ENCODE peak calls at places on chromosome 4, in five cellular contexts. One of them, this sample, is unnamed.

GRCh38 chr4:162347492-162348213 is 183.9 kb upstream of the FSTL5 start:
- DNase-seq in HCT116: no peak
- DNase-seq in A549: no peak
- DNase-seq in GM12878: no peak
- DNase-seq in HL-60: no peak
- DNase-seq in this sample: no peak

GRCh38 chr4:168887809-168888208 is 122.2 kb downstream of the CBR4 start:
- DNase-seq in HCT116: no peak
- DNase-seq in A549: no peak
- DNase-seq in GM12878: no peak
- DNase-seq in HL-60: no peak
- DNase-seq in this sample: no peak

GRCh38 chr4:125316391-125316780 is 1.6 kb downstream of the FAT4 start:
- DNase-seq in HCT116: no peak
- DNase-seq in A549: peak; percentile 18
- DNase-seq in GM12878: no peak
- DNase-seq in HL-60: no peak
- DNase-seq in this sample: no peak

GRCh38 chr4:37561196-37561802 is 124.9 kb downstream of the RELL1 start:
- DNase-seq in HCT116: no peak
- DNase-seq in A549: no peak
- DNase-seq in GM12878: no peak
- DNase-seq in HL-60: no peak
- DNase-seq in this sample: no peak

GRCh38 chr4:10571896-10572295 is 112.7 kb downstream of the CLNK start:
- DNase-seq in HCT116: no peak
- DNase-seq in A549: no peak
- DNase-seq in GM12878: no peak
- DNase-seq in HL-60: no peak
- DNase-seq in this sample: no peak

GRCh38 chr4:37243722-37244582 is 591 bp upstream of the NWD2 start:
- DNase-seq in HCT116: no peak
- DNase-seq in A549: no peak
- DNase-seq in GM12878: no peak
- DNase-seq in HL-60: no peak
- DNase-seq in this sample: no peak

GRCh38 chr4:183688216-183688615 is 29.1 kb downstream of the TRAPPC11 start:
- DNase-seq in HCT116: no peak
- DNase-seq in A549: no peak
- DNase-seq in GM12878: no peak
- DNase-seq in HL-60: no peak
- DNase-seq in this sample: no peak

GRCh38 chr4:22670953-22671352 is 21.8 kb upstream of the GBA3 start:
- DNase-seq in HCT116: no peak
- DNase-seq in A549: no peak
- DNase-seq in GM12878: no peak
- DNase-seq in HL-60: no peak
- DNase-seq in this sample: no peak

GRCh38 chr4:140049024-140049923 is 104.7 kb downstream of the MAML3 start:
- DNase-seq in HCT116: no peak
- DNase-seq in A549: peak; percentile 48
- DNase-seq in GM12878: no peak
- DNase-seq in HL-60: peak; percentile 61
- DNase-seq in this sample: no peak

GRCh38 chr4:114964016-114964415 is 149.4 kb downstream of the NDST4 start:
- DNase-seq in HCT116: no peak
- DNase-seq in A549: no peak
- DNase-seq in GM12878: no peak
- DNase-seq in HL-60: no peak
- DNase-seq in this sample: no peak

GRCh38 chr4:109072595-109072994 is 229.9 kb downstream of the COL25A1 start:
- DNase-seq in HCT116: no peak
- DNase-seq in A549: no peak
- DNase-seq in GM12878: no peak
- DNase-seq in HL-60: peak; percentile 92
- DNase-seq in this sample: no peak

GRCh38 chr4:4663028-4663427 is 121.2 kb upstream of the STX18 start:
- DNase-seq in HCT116: no peak
- DNase-seq in A549: no peak
- DNase-seq in GM12878: no peak
- DNase-seq in HL-60: no peak
- DNase-seq in this sample: no peak

GRCh38 chr4:27917381-27917780 is 1056.7 kb downstream of the STIM2 start:
- DNase-seq in HCT116: no peak
- DNase-seq in A549: no peak
- DNase-seq in GM12878: no peak
- DNase-seq in HL-60: no peak
- DNase-seq in this sample: no peak

GRCh38 chr4:152614337-152614736 is 65.5 kb downstream of the TMEM154 start:
- DNase-seq in HCT116: no peak
- DNase-seq in A549: no peak
- DNase-seq in GM12878: no peak
- DNase-seq in HL-60: no peak
- DNase-seq in this sample: no peak

GRCh38 chr4:99485212-99485611 is 25.6 kb upstream of the C4orf17 start:
- DNase-seq in HCT116: no peak
- DNase-seq in A549: no peak
- DNase-seq in GM12878: no peak
- DNase-seq in HL-60: no peak
- DNase-seq in this sample: no peak

GRCh38 chr4:87633239-87633638 is 16.8 kb upstream of the DMP1 start:
- DNase-seq in HCT116: no peak
- DNase-seq in A549: no peak
- DNase-seq in GM12878: no peak
- DNase-seq in HL-60: no peak
- DNase-seq in this sample: no peak

GRCh38 chr4:88878624-88879023 is 178.4 kb downstream of the FAM13A start:
- DNase-seq in HCT116: no peak
- DNase-seq in A549: no peak
- DNase-seq in GM12878: no peak
- DNase-seq in HL-60: no peak
- DNase-seq in this sample: no peak

GRCh38 chr4:147479817-147480216 is 1.1 kb upstream of the EDNRA start:
- DNase-seq in HCT116: no peak
- DNase-seq in A549: no peak
- DNase-seq in GM12878: no peak
- DNase-seq in HL-60: no peak
- DNase-seq in this sample: no peak

GRCh38 chr4:79645942-79646341 is 237.9 kb upstream of the GK2 start:
- DNase-seq in HCT116: no peak
- DNase-seq in A549: no peak
- DNase-seq in GM12878: no peak
- DNase-seq in HL-60: no peak
- DNase-seq in this sample: no peak

GRCh38 chr4:153143527-153144348 is 60.5 kb upstream of the TRIM2 start:
- DNase-seq in HCT116: peak; percentile 51
- DNase-seq in A549: no peak
- DNase-seq in GM12878: no peak
- DNase-seq in HL-60: no peak
- DNase-seq in this sample: no peak

GRCh38 chr4:5389756-5390155 is 318.6 kb downstream of the EVC2 start:
- DNase-seq in HCT116: no peak
- DNase-seq in A549: no peak
- DNase-seq in GM12878: no peak
- DNase-seq in HL-60: no peak
- DNase-seq in this sample: no peak

GRCh38 chr4:118981839-118982381 is 93.3 kb downstream of the SYNPO2 start:
- DNase-seq in HCT116: peak; percentile 55
- DNase-seq in A549: peak; percentile 50
- DNase-seq in GM12878: no peak
- DNase-seq in HL-60: peak; percentile 20
- DNase-seq in this sample: peak; percentile 27
- TF ChIP-seq CTCF in HCT116: peak; percentile 57
- TF ChIP-seq CTCF in A549: peak; percentile 74
- TF ChIP-seq CTCF in GM12878: peak; percentile 70
- TF ChIP-seq CTCF in HL-60: peak; percentile 11
- TF ChIP-seq CTCF in this sample: peak; percentile 73

DNA sequence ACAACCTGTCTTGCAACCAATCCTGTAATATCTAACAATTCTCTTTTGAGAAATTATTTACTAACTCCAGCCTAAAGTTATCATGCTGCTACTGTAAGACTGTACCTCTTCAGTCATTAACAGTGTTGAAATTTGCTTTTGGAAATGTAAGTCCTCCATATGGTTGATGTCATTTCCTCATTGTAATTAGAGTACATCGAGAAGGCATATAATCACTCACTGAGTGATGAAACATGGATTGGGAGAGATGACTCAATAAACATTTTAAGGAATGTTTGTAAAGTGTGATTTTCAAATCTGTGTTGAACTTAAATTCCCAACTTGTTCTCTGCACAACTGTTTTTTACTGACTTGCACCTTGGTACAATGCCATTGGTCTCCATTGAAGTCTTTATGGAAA is 61.2 kb downstream of the HMGB2 start:
- DNase-seq in HCT116: no peak
- DNase-seq in A549: no peak
- DNase-seq in GM12878: no peak
- DNase-seq in HL-60: no peak
- DNase-seq in this sample: no peak
- TF ChIP-seq REST in HCT116: no peak
- TF ChIP-seq REST in A549: no peak
- TF ChIP-seq REST in GM12878: no peak
- TF ChIP-seq REST in HL-60: no peak
- TF ChIP-seq REST in this sample: no peak

GRCh38 chr4:77026322-77026704 is 49.5 kb downstream of the CCNI start:
- DNase-seq in HCT116: no peak
- DNase-seq in A549: no peak
- DNase-seq in GM12878: no peak
- DNase-seq in HL-60: no peak
- DNase-seq in this sample: no peak

GRCh38 chr4:77035153-77035552 is 40.6 kb downstream of the CCNI start:
- DNase-seq in HCT116: no peak
- DNase-seq in A549: no peak
- DNase-seq in GM12878: no peak
- DNase-seq in HL-60: no peak
- DNase-seq in this sample: no peak

GRCh38 chr4:77028241-77028640 is 47.5 kb downstream of the CCNI start:
- DNase-seq in HCT116: no peak
- DNase-seq in A549: no peak
- DNase-seq in GM12878: no peak
- DNase-seq in HL-60: no peak
- DNase-seq in this sample: no peak

GRCh38 chr4:77036206-77036605 is 39.6 kb downstream of the CCNI start:
- DNase-seq in HCT116: no peak
- DNase-seq in A549: no peak
- DNase-seq in GM12878: no peak
- DNase-seq in HL-60: no peak
- DNase-seq in this sample: no peak

DNA sequence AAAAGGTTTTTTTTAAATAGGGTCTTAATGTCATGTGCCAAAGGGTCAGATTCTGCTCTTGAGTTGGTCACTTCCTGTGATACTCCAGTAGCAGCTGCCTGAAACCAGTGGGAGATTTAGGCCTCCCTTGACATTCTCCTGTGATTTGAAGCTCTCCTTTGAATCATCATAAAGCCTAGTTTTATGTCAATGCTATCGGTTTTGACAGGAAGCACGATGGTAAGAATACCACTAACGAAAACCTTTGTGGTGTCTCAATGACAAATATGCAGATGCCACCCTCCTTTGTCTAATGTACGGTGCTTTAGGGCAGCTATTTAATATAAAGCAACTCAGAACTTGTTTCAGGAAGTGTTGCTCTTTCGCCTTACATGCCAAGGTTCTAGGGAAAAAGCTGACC is 44.2 kb downstream of the CCNI start:
- DNase-seq in HCT116: no peak
- DNase-seq in A549: no peak
- DNase-seq in GM12878: no peak
- DNase-seq in HL-60: no peak
- DNase-seq in this sample: no peak
- TF ChIP-seq CTCF in HCT116: no peak
- TF ChIP-seq CTCF in A549: no peak
- TF ChIP-seq CTCF in GM12878: no peak
- TF ChIP-seq CTCF in HL-60: no peak
- TF ChIP-seq CTCF in this sample: no peak

DNA sequence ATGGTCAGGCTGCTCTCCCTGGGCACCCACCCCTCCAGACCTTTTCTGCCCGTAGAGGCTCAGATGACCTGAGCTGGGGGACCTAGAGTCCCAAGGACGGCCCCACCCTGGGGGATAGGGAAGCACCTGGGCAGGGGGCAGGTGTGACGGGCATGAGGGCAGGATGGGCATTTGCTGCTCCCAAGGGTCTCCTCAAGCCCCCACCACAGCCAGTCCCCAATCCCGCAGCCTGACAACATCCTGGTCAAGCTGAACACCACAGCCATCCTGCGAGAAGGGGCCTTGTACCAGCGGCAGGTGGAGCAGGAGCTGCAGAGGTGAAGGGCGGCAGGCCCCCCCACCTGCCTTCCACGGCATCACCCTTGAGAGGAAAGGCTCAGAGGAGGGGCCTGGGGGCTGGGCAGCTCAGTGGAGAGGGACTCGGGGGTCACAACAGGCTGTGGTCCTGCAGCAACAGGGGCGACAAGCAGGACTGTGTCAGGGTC is 17.8 kb upstream of the RNF4 start:
- DNase-seq in HCT116: no peak
- DNase-seq in A549: no peak
- DNase-seq in GM12878: no peak
- DNase-seq in HL-60: no peak
- DNase-seq in this sample: no peak
- TF ChIP-seq REST in HCT116: no peak
- TF ChIP-seq REST in A549: no peak
- TF ChIP-seq REST in GM12878: no peak
- TF ChIP-seq REST in HL-60: no peak
- TF ChIP-seq REST in this sample: no peak